ENCODE peak calls at places on chromosomes 6 and 20, in four cellular contexts. C, S, I and F are unnamed samples.

GRCh38 chr6:140071115-140071514 is 696.7 kb upstream of the CITED2 start:
- DNase-seq in S (no peak), I (no peak), C (no peak), F (no peak)

GRCh38 chr20:20366551-20366895 is 1.4 kb upstream of the INSM1 start:
- DNase-seq in C (no peak), S (no peak), I (peak), F (peak)

GRCh38 chr6:32886674-32887383 is 32.8 kb downstream of the PSMB9 start:
- DNase-seq in I (peak), S (no peak), C (no peak), F (no peak)

GRCh38 chr6:3159805-3160781 is 2.7 kb upstream of the TUBB2A start:
- DNase-seq in I (peak), S (no peak), C (peak), F (peak)

GRCh38 chr6:103893082-103893481 is 966.6 kb downstream of the HACE1 start:
- DNase-seq in S (no peak), C (no peak), I (no peak), F (no peak)

GRCh38 chr6:10312445-10312844 is 102.4 kb downstream of the TFAP2A start:
- DNase-seq in C (no peak), I (no peak), S (no peak), F (no peak)

GRCh38 chr6:71727632-71728294 is 158.6 kb upstream of the RIMS1 start:
- DNase-seq in S (no peak), I (no peak), C (peak), F (no peak)

GRCh38 chr20:32999603-33000250 is 4.5 kb downstream of the SUN5 start:
- DNase-seq in S (no peak), I (no peak), C (no peak), F (no peak)

GRCh38 chr20:63158845-63159244 is 57.1 kb downstream of the YTHDF1 start:
- DNase-seq in C (no peak), S (no peak), I (no peak), F (no peak)

GRCh38 chr6:30063315-30063714 is 2.2 kb downstream of the POLR1H start:
- DNase-seq in C (no peak), I (no peak), S (no peak), F (no peak)

GRCh38 chr6:88870728-88871330 is 92.6 kb downstream of the RNGTT start:
- DNase-seq in I (peak), S (peak), C (peak), F (peak)

GRCh38 chr6:69796081-69796626 is 656 bp downstream of the LMBRD1 start:
- DNase-seq in I (peak), C (peak), S (peak), F (peak)

GRCh38 chr6:55528624-55529023 is 50.4 kb downstream of the HMGCLL1 start:
- DNase-seq in C (no peak), I (no peak), S (no peak), F (no peak)

GRCh38 chr6:88304515-88304914 is 138.4 kb upstream of the CNR1 start:
- DNase-seq in C (no peak), I (no peak), S (no peak), F (no peak)

GRCh38 chr6:117906905-117907599 is at the start of gene SLC35F1:
- DNase-seq in S (no peak), C (peak), I (peak), F (peak)

GRCh38 chr6:11212625-11213024 is 19.8 kb downstream of the NEDD9 start:
- DNase-seq in C (no peak), S (no peak), I (no peak), F (no peak)

GRCh38 chr20:17985388-17986018 is 16.7 kb downstream of the MGME1 start:
- DNase-seq in I (no peak), S (no peak), C (no peak), F (no peak)

GRCh38 chr6:104597541-104598050 is 262.1 kb downstream of the HACE1 start:
- DNase-seq in I (no peak), S (no peak), C (no peak), F (no peak)

GRCh38 chr20:46367967-46368901 is 38.2 kb downstream of the ELMO2 start:
- DNase-seq in S (no peak), I (peak), C (no peak), F (peak)

GRCh38 chr20:31719644-31720485 is 2.8 kb downstream of the BCL2L1 start:
- DNase-seq in C (peak), S (peak), I (peak), F (no peak)

GRCh38 chr20:38272961-38273360 is 12.4 kb upstream of the KIAA1755 start:
- DNase-seq in I (no peak), S (no peak), C (no peak), F (no peak)

GRCh38 chr6:161486326-161486725 is 212.5 kb upstream of the AGPAT4 start:
- DNase-seq in S (no peak), I (no peak), C (peak), F (no peak)

GRCh38 chr6:69985180-69985579 is 118.8 kb downstream of the COL19A1 start:
- DNase-seq in S (no peak), I (no peak), C (no peak), F (no peak)

GRCh38 chr6:30743099-30744053 is 889 bp upstream of the FLOT1 start:
- DNase-seq in I (no peak), S (no peak), C (peak), F (peak)

GRCh38 chr6:148501178-148501590 is 158.5 kb downstream of the SASH1 start:
- DNase-seq in S (no peak), C (no peak), I (no peak), F (no peak)

GRCh38 chr6:22600059-22600458 is 30.7 kb downstream of the HDGFL1 start:
- DNase-seq in S (no peak), I (no peak), C (no peak), F (no peak)

GRCh38 chr6:158655569-158656450 is 6.0 kb downstream of the SYTL3 start:
- DNase-seq in I (no peak), S (no peak), C (no peak), F (peak)

GRCh38 chr6:157158897-157159296 is 164.4 kb downstream of the TMEM242 start:
- DNase-seq in I (no peak), C (no peak), S (no peak), F (no peak)